ENCODE peak calls at places on chromosomes 4 and X, in ten cellular contexts. E is islet precursor cell, D is T-helper 1 cell, K is skeletal muscle cell, O is glutamatergic neuron, H is H7, B is IMR-90, W is adipocyte, I is left colon, J is AG09309. X is an unnamed sample.

GRCh38 chr4:184621518-184621917 is 27.7 kb downstream of the CASP3 start:
- DNase-seq in E (no peak), D (no peak), K (no peak), O (no peak), H (no peak), B (no peak), W (no peak), I (no peak), J (no peak), X (no peak)

GRCh38 chr4:122003335-122003734 is 51.5 kb upstream of the TRPC3 start:
- DNase-seq in E (peak), D (no peak), K (no peak), O (peak), H (peak), B (no peak), W (peak), I (peak), J (no peak), X (no peak)

GRCh38 chr4:113901994-113902787 is 77.3 kb downstream of the ARSJ start:
- DNase-seq in E (no peak), D (peak), K (no peak), O (no peak), H (no peak), B (no peak), W (no peak), I (peak), J (no peak), X (no peak)

GRCh38 chrX:84182521-84182920 is 5.5 kb downstream of the RPS6KA6 start:
- DNase-seq in E (no peak), D (no peak), K (no peak), O (no peak), H (no peak), B (no peak), W (no peak), I (peak), J (no peak), X (no peak)

GRCh38 chrX:25344191-25344936 is 328.6 kb upstream of the ARX start:
- DNase-seq in E (no peak), D (no peak), K (no peak), O (peak), H (no peak), B (no peak), W (no peak), I (no peak), J (no peak), X (no peak)

GRCh38 chr4:80465238-80465637 is 129.7 kb downstream of the CFAP299 start:
- DNase-seq in E (no peak), D (no peak), K (no peak), O (no peak), H (no peak), B (peak), W (peak), I (no peak), J (no peak), X (no peak)

GRCh38 chr4:64417974-64418373 is 8.7 kb upstream of the TECRL start:
- DNase-seq in E (no peak), D (no peak), K (peak), O (no peak), H (no peak), B (no peak), W (no peak), I (no peak), J (no peak), X (no peak)

GRCh38 chr4:88188738-88189417 is 30.4 kb upstream of the ABCG2 start:
- DNase-seq in E (no peak), D (no peak), K (no peak), O (no peak), H (no peak), B (no peak), W (no peak), I (no peak), J (no peak), X (no peak)

GRCh38 chr4:187236491-187236890 is 512.8 kb upstream of the FAT1 start:
- DNase-seq in E (no peak), D (no peak), K (peak), O (no peak), H (no peak), B (peak), W (peak), I (no peak), J (peak), X (peak)